ENCODE peak calls at places on chromosomes 11 and 22, in four cellular contexts. O, W, L and X are unnamed samples.
A peak's percentile ranks its signal among the peaks of the same experiment; 100 is the strongest.

GRCh38 chr22:25833676-25834075 is 91.7 kb downstream of the MYO18B start:
- DNase-seq in O (no peak), W (no peak), L (no peak), X (no peak)

GRCh38 chr11:44941286-44942021 is 9.2 kb downstream of the TP53I11 start:
- DNase-seq in O (no peak), W (no peak), L (no peak), X (no peak)

GRCh38 chr22:40666151-40666848 is 13.0 kb upstream of the MCHR1 start:
- DNase-seq in O (no peak), W (peak; percentile 53), L (peak; percentile 43), X (no peak)

GRCh38 chr22:17921871-17922821 is 102.2 kb downstream of the MICAL3 start:
- DNase-seq in O (no peak), W (no peak), L (no peak), X (no peak)

GRCh38 chr11:19576054-19576453 is 136.6 kb upstream of the NAV2 start:
- DNase-seq in O (no peak), W (peak; percentile 49), L (no peak), X (no peak)

GRCh38 chr11:5291207-5291838 is 10.4 kb downstream of the OR51B4 start:
- DNase-seq in O (peak; percentile 73), W (peak; percentile 68), L (no peak), X (no peak)

GRCh38 chr11:128765571-128766530 is 72.0 kb downstream of the FLI1 start:
- DNase-seq in O (no peak), W (no peak), L (no peak), X (peak; percentile 24)

GRCh38 chr11:57567210-57567511 is 311 bp downstream of the UBE2L6 start:
- DNase-seq in O (no peak), W (peak; percentile 13), L (no peak), X (no peak)

GRCh38 chr11:83459802-83460201 is 173.6 kb upstream of the CCDC90B start:
- DNase-seq in O (no peak), W (no peak), L (no peak), X (no peak)

GRCh38 chr11:2481253-2481652 is 36.4 kb downstream of the KCNQ1 start:
- DNase-seq in O (no peak), W (no peak), L (no peak), X (no peak)

GRCh38 chr11:9201372-9202162 is 63.6 kb downstream of the DENND5A start:
- DNase-seq in O (no peak), W (no peak), L (no peak), X (no peak)

GRCh38 chr22:31093090-31093850 is 12.2 kb downstream of the SMTN start:
- DNase-seq in O (no peak), W (no peak), L (peak; percentile 52), X (no peak)

GRCh38 chr22:31094741-31095140 is 12.6 kb downstream of the SELENOM start:
- DNase-seq in O (no peak), W (no peak), L (no peak), X (no peak)

GRCh38 chr22:31095637-31096249 is 11.6 kb downstream of the SELENOM start:
- DNase-seq in O (no peak), W (no peak), L (no peak), X (no peak)

GRCh38 chr22:31092161-31092560 is 11.0 kb downstream of the SMTN start:
- DNase-seq in O (no peak), W (no peak), L (no peak), X (no peak)

DNA sequence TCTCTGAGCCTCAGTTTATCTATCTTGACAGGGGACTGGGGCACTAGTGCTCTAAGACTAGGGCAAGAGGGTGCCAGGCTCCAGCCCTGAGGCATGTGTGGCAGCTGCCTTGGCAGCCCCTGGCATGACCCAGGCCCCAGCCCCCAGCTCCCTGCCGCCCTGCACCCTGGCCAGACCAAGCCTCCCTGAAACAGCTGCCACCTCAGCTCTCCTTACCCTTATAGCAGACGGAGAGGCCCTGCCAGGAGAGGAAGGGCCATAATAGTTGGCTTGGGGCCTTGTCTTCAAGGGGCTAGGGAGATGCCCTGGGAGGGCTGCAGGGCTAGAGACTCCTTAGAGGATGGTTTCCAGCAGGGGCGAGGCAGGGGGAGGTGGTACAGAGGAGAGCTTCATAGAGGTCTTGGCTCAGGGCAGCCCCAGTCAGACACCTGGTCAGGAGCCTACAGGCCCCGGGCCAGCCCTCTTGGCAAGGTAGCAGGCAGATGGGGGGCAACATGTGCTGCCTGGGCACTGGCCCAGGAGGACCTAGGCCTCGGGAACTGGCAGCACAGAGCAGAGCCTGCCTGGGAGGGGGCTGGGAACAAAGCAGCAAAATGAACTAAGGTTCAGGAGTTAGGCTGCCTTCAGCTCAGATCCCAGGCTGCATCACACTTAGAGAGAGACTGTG is 13.0 kb downstream of the SMTN start:
- DNase-seq in O (no peak), W (no peak), L (no peak), X (peak; percentile 80)
- H3K27ac ChIP-seq in O (no peak overlapping the region), W (no peak overlapping the region), L (peak overlapping the region; percentile 29), X (no peak overlapping the region)

DNA sequence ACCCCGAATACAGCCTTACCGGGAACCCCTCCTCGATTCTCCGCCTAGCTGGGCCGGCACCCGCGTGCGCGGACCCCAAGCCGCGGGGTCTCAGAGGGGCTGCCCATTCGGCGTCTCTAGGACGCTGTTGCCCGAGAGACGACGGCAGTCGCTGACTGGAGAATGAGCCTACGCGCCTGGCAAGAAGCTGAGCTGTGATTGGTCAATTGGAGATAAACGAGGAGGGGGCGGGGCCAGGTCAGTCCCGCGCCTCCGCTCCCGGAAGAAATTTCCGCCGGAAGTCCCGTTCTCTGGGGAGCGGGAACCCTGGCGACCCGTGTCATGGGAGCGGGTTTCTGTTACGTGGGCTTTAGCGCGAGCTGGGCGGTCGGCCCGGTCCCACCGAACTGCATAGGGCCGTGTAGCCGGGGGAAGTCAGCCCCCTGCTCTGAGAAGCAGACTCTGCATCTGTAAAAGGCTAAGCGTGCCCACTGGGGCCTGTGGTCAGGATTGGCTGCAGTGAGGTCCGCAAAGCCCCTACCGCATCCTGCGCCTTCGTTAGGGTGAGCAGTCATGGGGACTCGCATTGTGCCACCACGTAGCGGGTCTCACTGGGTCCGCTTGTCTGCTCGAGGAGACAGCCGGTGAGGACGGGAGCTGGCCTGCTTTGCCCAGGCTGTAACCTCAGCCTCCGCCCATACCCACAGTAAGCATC is at the start of gene EFCAB6:
- DNase-seq in O (peak; percentile 92), W (peak; percentile 90), L (peak; percentile 91), X (peak; percentile 95)
- TF ChIP-seq POLR2A in O (peak; percentile 60), W (peak; percentile 56), L (peak; percentile 63), X (peak; percentile 87)

DNA sequence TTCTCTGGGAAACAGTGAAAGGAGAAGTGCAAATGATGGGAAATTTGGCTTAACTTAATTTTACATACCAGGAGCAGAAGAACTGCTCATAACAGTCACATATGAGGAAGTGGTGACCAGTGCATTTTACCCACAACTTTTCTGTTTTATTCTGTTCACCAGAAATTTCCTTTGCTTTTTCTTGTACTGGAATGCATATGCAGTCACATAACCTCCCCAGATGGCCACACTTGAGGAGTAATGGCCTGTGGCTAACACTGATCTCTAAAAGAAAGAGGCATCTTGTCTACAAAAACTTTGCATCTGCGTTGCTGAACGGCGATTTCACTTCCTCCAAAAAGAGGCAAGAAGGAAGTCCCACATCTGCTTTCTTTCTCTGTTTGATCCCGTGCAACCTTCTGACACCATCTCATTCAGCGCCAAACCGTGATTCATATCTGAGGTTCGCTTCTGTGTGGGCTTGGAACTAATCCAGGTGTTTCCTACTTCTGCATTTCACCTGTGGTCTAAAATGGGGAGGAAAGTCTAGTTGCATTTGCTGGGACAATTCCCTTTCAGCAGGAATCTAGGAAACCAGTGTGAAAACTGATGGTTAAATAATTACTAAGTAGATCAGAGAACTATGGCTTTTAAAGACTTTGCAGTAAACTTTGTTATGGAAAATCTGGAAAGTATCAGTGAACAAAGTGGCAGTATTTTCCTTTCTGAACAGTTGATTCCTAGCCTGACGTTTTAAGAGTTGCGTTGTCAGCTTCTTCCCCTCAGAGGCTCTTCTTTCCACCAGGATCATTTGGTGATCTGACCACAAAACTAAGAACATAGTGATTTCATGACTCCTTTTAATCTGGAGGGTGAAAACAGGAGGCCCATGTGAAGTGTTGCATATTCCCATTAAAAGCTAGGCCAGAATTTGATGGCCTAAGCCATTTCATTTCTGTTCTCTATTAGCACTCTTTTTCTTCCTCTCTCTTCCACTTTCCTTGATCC is 4.2 kb upstream of the MPEG1 start:
- DNase-seq in O (no peak), W (peak; percentile 67), L (no peak), X (peak; percentile 26)
- H3K4me1 ChIP-seq in O (peaks cover 17% of the 10 kb centered on the region), W (peaks cover 19% of the 10 kb centered on the region), L (peaks cover 2% of the 10 kb centered on the region), X (no peaks in the 10 kb centered on the region)

DNA sequence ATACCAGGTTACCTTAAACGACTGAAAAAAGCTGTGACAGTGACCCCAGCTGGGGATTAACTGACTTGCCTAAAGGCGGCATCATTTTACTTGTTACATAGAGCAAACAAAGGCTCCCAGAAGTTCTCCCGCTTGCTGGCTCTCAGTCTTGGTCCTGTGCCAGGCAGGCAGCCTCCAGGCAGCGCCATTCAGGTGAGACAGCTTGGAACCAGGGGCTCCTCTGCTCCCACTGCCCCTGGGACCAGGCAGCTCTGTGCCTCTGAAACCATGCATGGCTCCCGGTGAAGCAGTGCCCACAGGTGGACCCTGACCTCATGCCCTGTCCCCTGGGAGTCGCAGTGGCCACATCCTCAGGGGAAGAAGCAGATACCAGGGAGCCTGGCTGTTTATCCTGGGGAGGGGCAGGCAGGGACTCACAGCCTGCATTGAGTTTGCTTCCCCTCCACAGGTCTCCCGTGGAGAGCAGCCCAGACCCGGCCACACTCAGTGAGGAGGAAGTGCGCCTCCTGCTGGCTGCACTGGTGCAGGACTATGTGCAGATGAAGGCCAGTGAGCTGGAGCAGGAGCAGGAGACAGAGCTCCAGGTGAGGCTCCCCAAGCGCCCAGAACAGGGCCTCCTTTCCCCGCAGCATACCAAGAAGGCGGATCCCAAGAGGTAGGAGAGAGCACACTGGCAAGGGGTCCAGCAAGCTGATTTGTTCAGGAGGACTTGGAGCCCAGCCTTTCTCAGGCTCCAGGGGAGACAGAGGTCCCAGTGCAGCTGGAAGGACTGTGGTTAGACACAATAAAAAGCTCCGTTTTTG is 15.6 kb upstream of the CYP2R1 start:
- DNase-seq in O (peak; percentile 61), W (peak; percentile 21), L (peak; percentile 34), X (peak; percentile 86)
- H3K27ac ChIP-seq in O (no peak overlapping the region), W (no peak overlapping the region), L (no peak overlapping the region), X (no peak overlapping the region)

GRCh38 chr11:65134952-65135632 is 773 bp upstream of the SYVN1 start:
- DNase-seq in O (peak; percentile 98), W (peak; percentile 97), L (peak; percentile 94), X (peak; percentile 99)
- TF ChIP-seq POLR2A in O (peak; percentile 88), W (no peak), L (peak; percentile 15), X (no peak)

DNA sequence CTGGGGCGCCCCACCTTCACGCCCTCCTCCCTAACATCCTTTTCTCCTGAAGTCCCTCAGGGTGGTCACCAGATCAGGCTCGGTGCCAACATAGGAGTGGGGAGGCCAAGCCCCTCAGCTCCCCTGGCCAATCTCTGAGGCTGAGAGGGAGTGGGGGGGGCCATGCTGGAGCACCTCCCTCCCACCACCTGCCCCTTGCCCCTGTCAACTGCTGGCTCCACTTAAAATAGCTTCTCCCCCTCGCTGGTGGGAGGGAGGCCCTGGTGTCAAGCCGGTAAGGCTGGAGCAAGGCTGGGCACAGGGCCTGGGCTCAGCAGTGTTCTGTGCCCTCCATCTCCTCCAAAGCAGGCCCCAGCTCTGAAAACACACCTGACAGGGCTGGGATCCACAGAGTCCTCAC is 4.9 kb downstream of the PLXNB2 start:
- DNase-seq in O (no peak), W (no peak), L (no peak), X (no peak)
- H3K4me1 ChIP-seq in O (peaks cover 70% of the 10 kb centered on the region), W (peaks cover 65% of the 10 kb centered on the region), L (peaks cover 63% of the 10 kb centered on the region), X (peaks cover 85% of the 10 kb centered on the region)